ENCODE peak calls at places on chromosomes 6 and 20, in ten cellular contexts. One of them, this sample, is unnamed.

GRCh38 chr6:170180671-170181337 is 110.1 kb downstream of the DLL1 start:
- DNase-seq in HFFc6: no peak
- DNase-seq in A549: no peak
- DNase-seq in H9: no peak
- DNase-seq in ovary: no peak
- DNase-seq in NCI-H2029 treated with DMSO at 0.1 percent for 48 hours: no peak
- DNase-seq in body of pancreas: peak; percentile 1
- DNase-seq in ELR: no peak
- DNase-seq in NCI-H1436: no peak
- DNase-seq in activated T-cell treated with anti-CD3 and anti-CD28 coated beads for 1 hour: no peak
- DNase-seq in this sample: no peak

GRCh38 chr20:2285618-2286017 is 10.2 kb upstream of the TGM3 start:
- DNase-seq in HFFc6: no peak
- DNase-seq in A549: no peak
- DNase-seq in H9: no peak
- DNase-seq in ovary: no peak
- DNase-seq in NCI-H2029 treated with DMSO at 0.1 percent for 48 hours: no peak
- DNase-seq in body of pancreas: no peak
- DNase-seq in ELR: peak; percentile 26
- DNase-seq in NCI-H1436: no peak
- DNase-seq in activated T-cell treated with anti-CD3 and anti-CD28 coated beads for 1 hour: no peak
- DNase-seq in this sample: no peak

GRCh38 chr20:36800410-36800809 is 26.8 kb upstream of the DSN1 start:
- DNase-seq in HFFc6: no peak
- DNase-seq in A549: no peak
- DNase-seq in H9: no peak
- DNase-seq in ovary: no peak
- DNase-seq in NCI-H2029 treated with DMSO at 0.1 percent for 48 hours: no peak
- DNase-seq in body of pancreas: no peak
- DNase-seq in ELR: no peak
- DNase-seq in NCI-H1436: no peak
- DNase-seq in activated T-cell treated with anti-CD3 and anti-CD28 coated beads for 1 hour: no peak
- DNase-seq in this sample: no peak

GRCh38 chr6:149140137-149140909 is 177.2 kb upstream of the TAB2 start:
- DNase-seq in HFFc6: no peak
- DNase-seq in A549: no peak
- DNase-seq in H9: no peak
- DNase-seq in ovary: no peak
- DNase-seq in NCI-H2029 treated with DMSO at 0.1 percent for 48 hours: no peak
- DNase-seq in body of pancreas: no peak
- DNase-seq in ELR: no peak
- DNase-seq in NCI-H1436: no peak
- DNase-seq in activated T-cell treated with anti-CD3 and anti-CD28 coated beads for 1 hour: no peak
- DNase-seq in this sample: no peak

GRCh38 chr6:3825851-3826581 is 23.2 kb upstream of the FAM50B start:
- DNase-seq in HFFc6: peak; percentile 99
- DNase-seq in A549: peak; percentile 62
- DNase-seq in H9: no peak
- DNase-seq in ovary: peak; percentile 80
- DNase-seq in NCI-H2029 treated with DMSO at 0.1 percent for 48 hours: no peak
- DNase-seq in body of pancreas: peak; percentile 92
- DNase-seq in ELR: peak; percentile 97
- DNase-seq in NCI-H1436: no peak
- DNase-seq in activated T-cell treated with anti-CD3 and anti-CD28 coated beads for 1 hour: no peak
- DNase-seq in this sample: no peak

GRCh38 chr6:136288566-136289326 is 900 bp downstream of the BCLAF1 start:
- DNase-seq in HFFc6: peak; percentile 98
- DNase-seq in A549: peak; percentile 52
- DNase-seq in H9: peak; percentile 77
- DNase-seq in ovary: peak; percentile 77
- DNase-seq in NCI-H2029 treated with DMSO at 0.1 percent for 48 hours: peak; percentile 27
- DNase-seq in body of pancreas: peak; percentile 92
- DNase-seq in ELR: peak; percentile 97
- DNase-seq in NCI-H1436: peak; percentile 69
- DNase-seq in activated T-cell treated with anti-CD3 and anti-CD28 coated beads for 1 hour: peak; percentile 77
- DNase-seq in this sample: peak; percentile 63

GRCh38 chr6:104689551-104690205 is 170.0 kb downstream of the HACE1 start:
- DNase-seq in HFFc6: peak; percentile 1
- DNase-seq in A549: no peak
- DNase-seq in H9: no peak
- DNase-seq in ovary: no peak
- DNase-seq in NCI-H2029 treated with DMSO at 0.1 percent for 48 hours: no peak
- DNase-seq in body of pancreas: no peak
- DNase-seq in ELR: peak; percentile 76
- DNase-seq in NCI-H1436: no peak
- DNase-seq in activated T-cell treated with anti-CD3 and anti-CD28 coated beads for 1 hour: no peak
- DNase-seq in this sample: peak; percentile 68

GRCh38 chr20:18625907-18626655 is 38.2 kb downstream of the DTD1 start:
- DNase-seq in HFFc6: no peak
- DNase-seq in A549: no peak
- DNase-seq in H9: no peak
- DNase-seq in ovary: no peak
- DNase-seq in NCI-H2029 treated with DMSO at 0.1 percent for 48 hours: no peak
- DNase-seq in body of pancreas: no peak
- DNase-seq in ELR: no peak
- DNase-seq in NCI-H1436: no peak
- DNase-seq in activated T-cell treated with anti-CD3 and anti-CD28 coated beads for 1 hour: no peak
- DNase-seq in this sample: no peak

GRCh38 chr6:121297699-121298098 is 36.6 kb downstream of the TBC1D32 start:
- DNase-seq in HFFc6: no peak
- DNase-seq in A549: no peak
- DNase-seq in H9: no peak
- DNase-seq in ovary: no peak
- DNase-seq in NCI-H2029 treated with DMSO at 0.1 percent for 48 hours: no peak
- DNase-seq in body of pancreas: no peak
- DNase-seq in ELR: no peak
- DNase-seq in NCI-H1436: no peak
- DNase-seq in activated T-cell treated with anti-CD3 and anti-CD28 coated beads for 1 hour: no peak
- DNase-seq in this sample: no peak

GRCh38 chr6:11181478-11182136 is 50.9 kb downstream of the NEDD9 start:
- DNase-seq in HFFc6: no peak
- DNase-seq in A549: no peak
- DNase-seq in H9: no peak
- DNase-seq in ovary: no peak
- DNase-seq in NCI-H2029 treated with DMSO at 0.1 percent for 48 hours: no peak
- DNase-seq in body of pancreas: no peak
- DNase-seq in ELR: no peak
- DNase-seq in NCI-H1436: no peak
- DNase-seq in activated T-cell treated with anti-CD3 and anti-CD28 coated beads for 1 hour: no peak
- DNase-seq in this sample: no peak